ENCODE peak calls at places on chromosomes 13 and 19, in six cellular contexts. One of them, this sample, is unnamed.

GRCh38 chr19:49363265-49364082 is at the start of gene DKKL1:
- DNase-seq in pons: peak
- DNase-seq in NB4: peak
- DNase-seq in activated CD8-positive, alpha-beta memory T cell treated with anti-CD3 and anti-CD28 coated beads for 4 hours: no peak
- DNase-seq in heart right ventricle: peak
- DNase-seq in stimulated activated CD8-positive, alpha-beta memory T cell treated with anti-CD3 and anti-CD28 coated beads, Interleukin-12 subunit alpha, Interleukin-12 subunit beta, amount 100 ng/mL, for 4 hours: peak
- DNase-seq in this sample: peak

GRCh38 chr13:26880741-26881140 is 120.2 kb upstream of the GPR12 start:
- DNase-seq in NB4: no peak
- DNase-seq in heart right ventricle: no peak
- DNase-seq in stimulated activated CD8-positive, alpha-beta memory T cell treated with anti-CD3 and anti-CD28 coated beads, Interleukin-12 subunit alpha, Interleukin-12 subunit beta, amount 100 ng/mL, for 4 hours: no peak
- DNase-seq in activated CD8-positive, alpha-beta memory T cell treated with anti-CD3 and anti-CD28 coated beads for 4 hours: no peak
- DNase-seq in pons: no peak
- DNase-seq in this sample: no peak

GRCh38 chr19:39843919-39844793 is 2.0 kb downstream of the FBL start:
- DNase-seq in heart right ventricle: no peak
- DNase-seq in pons: peak
- DNase-seq in stimulated activated CD8-positive, alpha-beta memory T cell treated with anti-CD3 and anti-CD28 coated beads, Interleukin-12 subunit alpha, Interleukin-12 subunit beta, amount 100 ng/mL, for 4 hours: no peak
- DNase-seq in activated CD8-positive, alpha-beta memory T cell treated with anti-CD3 and anti-CD28 coated beads for 4 hours: no peak
- DNase-seq in NB4: peak
- DNase-seq in this sample: no peak

GRCh38 chr13:104414771-104415170 is 1348.6 kb upstream of the SLC10A2 start:
- DNase-seq in NB4: peak
- DNase-seq in pons: no peak
- DNase-seq in stimulated activated CD8-positive, alpha-beta memory T cell treated with anti-CD3 and anti-CD28 coated beads, Interleukin-12 subunit alpha, Interleukin-12 subunit beta, amount 100 ng/mL, for 4 hours: no peak
- DNase-seq in activated CD8-positive, alpha-beta memory T cell treated with anti-CD3 and anti-CD28 coated beads for 4 hours: no peak
- DNase-seq in heart right ventricle: no peak
- DNase-seq in this sample: no peak

GRCh38 chr19:5292843-5293606 is 47.6 kb downstream of the PTPRS start:
- DNase-seq in pons: peak
- DNase-seq in heart right ventricle: peak
- DNase-seq in NB4: peak
- DNase-seq in stimulated activated CD8-positive, alpha-beta memory T cell treated with anti-CD3 and anti-CD28 coated beads, Interleukin-12 subunit alpha, Interleukin-12 subunit beta, amount 100 ng/mL, for 4 hours: peak
- DNase-seq in activated CD8-positive, alpha-beta memory T cell treated with anti-CD3 and anti-CD28 coated beads for 4 hours: no peak
- DNase-seq in this sample: peak

GRCh38 chr13:94195715-94196114 is 283.8 kb downstream of the DCT start:
- DNase-seq in activated CD8-positive, alpha-beta memory T cell treated with anti-CD3 and anti-CD28 coated beads for 4 hours: no peak
- DNase-seq in stimulated activated CD8-positive, alpha-beta memory T cell treated with anti-CD3 and anti-CD28 coated beads, Interleukin-12 subunit alpha, Interleukin-12 subunit beta, amount 100 ng/mL, for 4 hours: no peak
- DNase-seq in pons: no peak
- DNase-seq in heart right ventricle: no peak
- DNase-seq in NB4: no peak
- DNase-seq in this sample: no peak

GRCh38 chr13:100461309-100462035 is 127.1 kb downstream of the GGACT start:
- DNase-seq in pons: no peak
- DNase-seq in NB4: no peak
- DNase-seq in activated CD8-positive, alpha-beta memory T cell treated with anti-CD3 and anti-CD28 coated beads for 4 hours: no peak
- DNase-seq in heart right ventricle: no peak
- DNase-seq in stimulated activated CD8-positive, alpha-beta memory T cell treated with anti-CD3 and anti-CD28 coated beads, Interleukin-12 subunit alpha, Interleukin-12 subunit beta, amount 100 ng/mL, for 4 hours: no peak
- DNase-seq in this sample: no peak

GRCh38 chr19:29630661-29631060 is 24.6 kb downstream of the POP4 start:
- DNase-seq in NB4: no peak
- DNase-seq in pons: no peak
- DNase-seq in heart right ventricle: no peak
- DNase-seq in activated CD8-positive, alpha-beta memory T cell treated with anti-CD3 and anti-CD28 coated beads for 4 hours: no peak
- DNase-seq in stimulated activated CD8-positive, alpha-beta memory T cell treated with anti-CD3 and anti-CD28 coated beads, Interleukin-12 subunit alpha, Interleukin-12 subunit beta, amount 100 ng/mL, for 4 hours: no peak
- DNase-seq in this sample: no peak

This sample was measured in iPS-NIHi11.